ENCODE peak calls at places on chromosomes 7 and 10, in seven cellular contexts. X, F, A, D, E, G and O are unnamed samples.
A peak's percentile ranks its signal among the peaks of the same experiment; 100 is the strongest.

GRCh38 chr10:85622425-85622824 is 744.2 kb downstream of the GRID1 start:
- DNase-seq in A (no peak), X (no peak), D (no peak), E (no peak), G (no peak), F (no peak), O (no peak)

GRCh38 chr7:100162874-100163533 is 4.5 kb upstream of the TRAPPC14 start:
- DNase-seq in G (no peak), F (peak; percentile 56), E (no peak), D (no peak), X (no peak), A (no peak), O (no peak)

GRCh38 chr10:11403116-11403515 is 208.3 kb downstream of the USP6NL start:
- DNase-seq in G (no peak), D (no peak), F (peak; percentile 89), E (no peak), A (no peak), X (no peak), O (no peak)

GRCh38 chr7:73801577-73801976 is 29.2 kb upstream of the CLDN4 start:
- DNase-seq in A (no peak), G (no peak), X (no peak), F (no peak), E (no peak), D (no peak), O (no peak)

GRCh38 chr7:13117103-13117502 is 429.7 kb downstream of the ARL4A start:
- DNase-seq in F (no peak), X (no peak), E (no peak), D (no peak), A (peak; percentile 37), G (peak; percentile 50), O (no peak)

GRCh38 chr10:103855424-103855823 is at the start of gene SH3PXD2A:
- DNase-seq in D (peak; percentile 45), A (no peak), F (peak; percentile 19), X (no peak), G (no peak), E (no peak), O (peak; percentile 88)

GRCh38 chr10:31134303-31134928 is 102.8 kb upstream of the ZNF438 start:
- DNase-seq in E (no peak), D (no peak), A (peak; percentile 92), F (no peak), X (no peak), G (peak; percentile 83), O (no peak)

GRCh38 chr7:88310950-88311674 is 4.4 kb upstream of the STEAP4 start:
- DNase-seq in X (no peak), F (no peak), A (no peak), G (no peak), D (no peak), E (no peak), O (no peak)

GRCh38 chr7:118949031-118949430 is 724.5 kb downstream of the ANKRD7 start:
- DNase-seq in X (no peak), A (peak; percentile 1), D (no peak), E (no peak), F (no peak), G (peak; percentile 12), O (no peak)

GRCh38 chr7:727104-727805 is at the start of gene PRKAR1B:
- DNase-seq in E (no peak), A (no peak), G (no peak), D (no peak), X (no peak), F (peak; percentile 20), O (peak; percentile 87)

GRCh38 chr10:71696635-71697326 is 22.8 kb downstream of the C10orf105 start:
- DNase-seq in X (peak; percentile 48), G (peak; percentile 41), A (no peak), D (peak; percentile 64), F (peak; percentile 60), E (peak; percentile 50), O (no peak)

GRCh38 chr10:44361080-44361479 is 23.8 kb downstream of the CXCL12 start:
- DNase-seq in X (no peak), G (peak; percentile 18), E (no peak), D (no peak), F (no peak), A (peak; percentile 48), O (no peak)

GRCh38 chr7:97480700-97481410 is 251.0 kb upstream of the TAC1 start:
- DNase-seq in D (no peak), G (no peak), F (no peak), X (no peak), A (no peak), E (no peak), O (no peak)

GRCh38 chr10:104321716-104322415 is 16.4 kb downstream of the ITPRIP start:
- DNase-seq in E (peak; percentile 10), X (no peak), A (no peak), F (no peak), G (peak; percentile 26), D (no peak), O (no peak)

GRCh38 chr10:101889256-101890210 is 45.9 kb upstream of the KCNIP2 start:
- DNase-seq in G (peak; percentile 87), A (peak; percentile 78), D (peak; percentile 67), E (peak; percentile 38), X (peak; percentile 53), F (peak; percentile 60), O (peak; percentile 67)

GRCh38 chr7:13144622-13145021 is 457.2 kb downstream of the ARL4A start:
- DNase-seq in D (no peak), E (no peak), F (no peak), X (no peak), G (peak; percentile 7), A (peak; percentile 81), O (no peak)

GRCh38 chr7:99742737-99743394 is 7.9 kb upstream of the CYP3A7 start:
- DNase-seq in D (no peak), A (no peak), G (no peak), X (no peak), F (no peak), E (no peak), O (no peak)

GRCh38 chr10:130587718-130588117 is 451.5 kb downstream of the GLRX3 start:
- DNase-seq in A (no peak), F (no peak), X (no peak), G (no peak), E (no peak), D (no peak), O (no peak)

GRCh38 chr10:19003341-19003740 is 45.3 kb upstream of the MALRD1 start:
- DNase-seq in F (no peak), A (no peak), X (no peak), E (no peak), D (no peak), G (peak; percentile 69), O (no peak)

GRCh38 chr10:113879691-113880090 is 25.2 kb downstream of the NHLRC2 start:
- DNase-seq in G (no peak), F (no peak), A (no peak), D (no peak), E (no peak), X (no peak), O (no peak)

GRCh38 chr7:159030490-159031134 is 114.1 kb downstream of the VIPR2 start:
- DNase-seq in E (no peak), D (peak; percentile 60), G (no peak), F (no peak), A (no peak), X (no peak), O (peak; percentile 91)

GRCh38 chr10:117259279-117259678 is 18.4 kb downstream of the SLC18A2 start:
- DNase-seq in E (no peak), G (no peak), X (no peak), F (no peak), A (no peak), D (no peak), O (no peak)

GRCh38 chr10:129501652-129502436 is 34.8 kb downstream of the MGMT start:
- DNase-seq in X (no peak), F (no peak), G (no peak), A (no peak), D (no peak), E (no peak), O (no peak)

GRCh38 chr7:76359111-76359986 is 558 bp upstream of the YWHAG start:
- DNase-seq in E (peak; percentile 94), A (peak; percentile 99), X (peak; percentile 97), D (peak; percentile 95), F (peak; percentile 95), G (peak; percentile 99), O (peak; percentile 99)

GRCh38 chr7:76358478-76359110 is at the start of gene YWHAG:
- DNase-seq in F (peak; percentile 88), A (peak; percentile 85), D (peak; percentile 90), G (peak; percentile 91), E (peak; percentile 84), X (no peak), O (peak; percentile 99)

GRCh38 chr7:76369011-76369410 is 10.2 kb upstream of the YWHAG start:
- DNase-seq in X (no peak), F (no peak), E (no peak), A (no peak), D (no peak), G (no peak), O (no peak)

GRCh38 chr7:76368190-76368589 is 9.4 kb upstream of the YWHAG start:
- DNase-seq in F (no peak), E (no peak), G (no peak), A (no peak), X (no peak), D (no peak), O (no peak)

DNA sequence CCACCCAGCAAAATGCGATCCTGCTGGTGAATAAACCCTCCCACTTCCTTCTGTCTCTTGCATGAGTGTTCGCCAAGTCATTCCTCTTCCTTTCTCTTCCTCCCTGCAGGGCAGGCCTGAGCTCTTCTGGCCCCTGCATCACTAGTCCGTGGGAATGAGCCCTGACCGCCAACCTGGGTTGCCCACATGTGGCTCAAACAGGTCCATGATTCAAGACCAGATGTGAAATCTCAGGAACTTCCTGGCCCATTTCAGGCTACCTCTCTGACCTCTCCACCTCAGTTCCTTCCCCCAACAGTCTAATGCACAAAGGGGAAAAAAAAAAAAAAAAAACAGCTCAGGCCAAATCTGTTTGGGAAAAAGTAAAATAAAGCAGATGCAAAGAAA is 5.4 kb upstream of the YWHAG start:
- DNase-seq in F (no peak), E (no peak), A (peak; percentile 68), X (no peak), D (no peak), G (peak; percentile 84), O (no peak)
- H3K4me3 ChIP-seq in F (no peak overlapping the region), E (no peak overlapping the region), A (no peak overlapping the region), X (no peak overlapping the region), D (no peak overlapping the region), G (no peak overlapping the region), O (no peak overlapping the region)

DNA sequence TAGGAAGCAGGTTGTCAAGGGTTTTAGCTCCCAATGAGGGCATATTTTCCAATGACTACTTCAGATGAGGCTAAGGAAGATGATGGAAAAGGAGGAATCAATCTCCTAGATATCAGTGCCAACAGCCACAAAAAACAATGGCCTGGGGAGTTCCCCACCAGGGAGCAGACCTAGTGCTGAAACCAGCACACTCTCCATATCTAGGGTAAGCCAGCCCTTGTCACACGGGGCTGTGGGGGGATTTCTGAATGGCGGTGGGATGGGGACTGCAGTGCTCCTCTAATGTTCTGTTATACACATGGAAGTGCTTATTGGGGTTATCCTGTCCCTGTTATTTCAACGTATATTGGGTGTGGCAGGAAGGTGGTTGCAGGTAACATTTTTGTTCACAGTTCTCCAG is 18.5 kb downstream of the EPC1 start:
- DNase-seq in A (no peak), F (peak; percentile 22), D (no peak), X (no peak), G (no peak), E (no peak), O (no peak)
- H3K4me3 ChIP-seq in A (no peak overlapping the region), F (no peak overlapping the region), D (no peak overlapping the region), X (no peak overlapping the region), G (no peak overlapping the region), E (no peak overlapping the region), O (no peak overlapping the region)

GRCh38 chr10:52077796-52078195 is 236.3 kb upstream of the DKK1 start:
- DNase-seq in G (no peak), E (no peak), D (no peak), X (no peak), F (no peak), A (no peak), O (no peak)
- H3K4me3 ChIP-seq in G (no peak overlapping the region), E (no peak overlapping the region), D (no peak overlapping the region), X (no peak overlapping the region), F (no peak overlapping the region), A (no peak overlapping the region), O (no peak overlapping the region)

GRCh38 chr10:62056660-62057059 is 155.2 kb downstream of the ARID5B start:
- DNase-seq in A (no peak), F (no peak), G (no peak), E (no peak), D (no peak), X (no peak), O (no peak)
- H3K4me3 ChIP-seq in A (peak overlapping the region; percentile 13), F (no peak overlapping the region), G (no peak overlapping the region), E (peak overlapping the region; percentile 24), D (peak overlapping the region; percentile 83), X (no peak overlapping the region), O (no peak overlapping the region)